ENCODE peak calls at places on chromosome 5, in six cellular contexts. S is cardiac muscle cell, Y is mesothelial cell of epicardium, I is fibroblast of pulmonary artery, D is epithelial cell of esophagus, T is lung. A is an unnamed sample.
A peak's percentile ranks its signal among the peaks of the same experiment; 100 is the strongest.

GRCh38 chr5:129820-130219 is 37.9 kb downstream of the PLEKHG4B start:
- DNase-seq in S (no peak), Y (no peak), I (peak; percentile 11), D (no peak), T (no peak), A (no peak)

GRCh38 chr5:77145666-77146065 is 58.6 kb upstream of the ZBED3 start:
- DNase-seq in S (no peak), Y (no peak), I (peak; percentile 60), D (peak; percentile 50), T (no peak), A (no peak)

GRCh38 chr5:151357792-151358191 is 10.4 kb upstream of the SLC36A2 start:
- DNase-seq in S (no peak), Y (no peak), I (no peak), D (peak; percentile 35), T (no peak), A (no peak)

GRCh38 chr5:158599132-158599531 is 500.6 kb downstream of the EBF1 start:
- DNase-seq in S (no peak), Y (no peak), I (peak; percentile 19), D (peak; percentile 24), T (no peak), A (peak; percentile 26)

GRCh38 chr5:144139586-144139985 is 30.9 kb downstream of the YIPF5 start:
- DNase-seq in S (no peak), Y (no peak), I (peak; percentile 33), D (no peak), T (no peak), A (no peak)

GRCh38 chr5:54673523-54674225 is 156.1 kb downstream of the SNX18 start:
- DNase-seq in S (peak; percentile 40), Y (no peak), I (peak; percentile 81), D (no peak), T (peak; percentile 71), A (no peak)

GRCh38 chr5:121366515-121366914 is 485.2 kb upstream of the FTMT start:
- DNase-seq in S (no peak), Y (no peak), I (peak; percentile 28), D (peak; percentile 76), T (no peak), A (peak; percentile 10)

GRCh38 chr5:110377411-110378392 is 348.8 kb downstream of the TMEM232 start:
- DNase-seq in S (peak; percentile 12), Y (no peak), I (no peak), D (peak; percentile 27), T (no peak), A (peak; percentile 75)

GRCh38 chr5:17203329-17204132 is 13.9 kb upstream of the BASP1 start:
- DNase-seq in S (peak; percentile 73), Y (no peak), I (peak; percentile 88), D (peak; percentile 82), T (no peak), A (no peak)

GRCh38 chr5:74851026-74851425 is 15.2 kb downstream of the FAM169A start:
- DNase-seq in S (no peak), Y (no peak), I (no peak), D (no peak), T (no peak), A (no peak)

GRCh38 chr5:63603996-63604395 is 358.2 kb downstream of the HTR1A start:
- DNase-seq in S (no peak), Y (no peak), I (no peak), D (no peak), T (no peak), A (no peak)

GRCh38 chr5:176803027-176803942 is 7.1 kb upstream of the UNC5A start:
- DNase-seq in S (no peak), Y (no peak), I (no peak), D (no peak), T (no peak), A (no peak)

GRCh38 chr5:102229685-102230084 is 66.4 kb downstream of the SLCO4C1 start:
- DNase-seq in S (no peak), Y (no peak), I (no peak), D (no peak), T (no peak), A (no peak)

GRCh38 chr5:168699002-168699401 is 119.8 kb upstream of the PANK3 start:
- DNase-seq in S (no peak), Y (no peak), I (no peak), D (no peak), T (no peak), A (no peak)

GRCh38 chr5:140239939-140240700 is 62.8 kb downstream of the PFDN1 start:
- DNase-seq in S (peak; percentile 79), Y (peak; percentile 52), I (peak; percentile 73), D (peak; percentile 73), T (peak; percentile 68), A (no peak)

GRCh38 chr5:125064610-125065009 is 318.2 kb upstream of the ZNF608 start:
- DNase-seq in S (no peak), Y (no peak), I (no peak), D (no peak), T (no peak), A (no peak)

GRCh38 chr5:181189962-181190710 is 14.9 kb downstream of the TRIM7 start:
- DNase-seq in S (peak; percentile 56), Y (no peak), I (no peak), D (no peak), T (no peak), A (no peak)

DNA sequence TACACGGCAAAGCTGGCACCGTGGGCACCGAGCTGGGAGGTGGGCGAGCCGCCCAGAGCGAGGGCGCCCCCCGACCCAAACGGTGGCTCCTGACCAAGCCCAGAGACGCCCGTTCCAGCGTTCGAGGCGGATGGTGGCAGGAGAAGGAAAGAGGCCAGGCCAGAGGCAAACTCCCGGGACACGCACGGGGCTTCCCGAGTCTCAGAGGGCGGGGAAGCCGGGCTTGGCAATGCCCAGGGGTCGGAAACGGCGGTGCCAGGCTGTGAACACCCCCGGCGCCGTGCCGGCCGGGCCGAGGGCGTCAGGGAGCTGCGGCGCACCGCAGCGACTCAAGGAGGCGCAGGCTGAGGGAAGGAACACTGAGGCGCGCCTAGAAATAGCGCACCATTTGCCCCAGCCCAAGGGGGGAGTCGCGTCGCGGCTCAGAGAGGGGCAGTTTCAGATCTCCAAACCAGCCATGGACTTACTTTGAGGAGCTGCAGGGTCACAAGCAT is 397 bp downstream of the SPRY4 start:
- DNase-seq in S (no peak), Y (peak; percentile 34), I (no peak), D (no peak), T (no peak), A (no peak)
- TF ChIP-seq CTCF in S (peak; percentile 38), Y (no peak), I (peak; percentile 19), D (no peak), T (no peak), A (no peak)

GRCh38 chr5:14211818-14212799 is 69.0 kb downstream of the TRIO start:
- DNase-seq in S (no peak), Y (no peak), I (no peak), D (no peak), T (no peak), A (no peak)
- TF ChIP-seq CTCF in S (no peak), Y (no peak), I (no peak), D (no peak), T (no peak), A (no peak)

DNA sequence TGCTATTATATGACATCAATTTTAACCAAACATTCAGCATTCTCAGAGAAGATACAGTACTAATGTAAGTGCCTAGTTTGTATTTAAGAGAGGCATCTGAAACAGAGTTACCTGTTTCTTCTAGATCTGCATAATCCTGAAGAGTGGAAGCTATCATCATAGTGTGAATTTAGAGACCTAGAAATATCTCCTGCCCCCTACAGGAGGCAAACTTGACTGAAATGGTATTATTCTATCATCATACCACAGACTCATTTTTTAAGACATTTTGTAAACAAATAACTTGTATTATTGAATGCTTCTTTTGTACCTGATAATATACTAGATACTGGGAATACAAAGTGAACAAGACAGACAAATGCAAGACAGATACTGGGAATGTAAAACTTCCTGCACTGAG is 216.8 kb upstream of the RPS23 start:
- DNase-seq in S (no peak), Y (no peak), I (peak; percentile 34), D (peak; percentile 33), T (no peak), A (no peak)
- TF ChIP-seq CTCF in S (peak; percentile 49), Y (no peak), I (peak; percentile 53), D (peak; percentile 22), T (no peak), A (peak; percentile 26)

GRCh38 chr5:173235499-173236394 is 741 bp upstream of the NKX2-5 start:
- DNase-seq in S (peak; percentile 60), Y (no peak), I (no peak), D (no peak), T (no peak), A (no peak)
- TF ChIP-seq CTCF in S (no peak), Y (no peak), I (no peak), D (no peak), T (no peak), A (no peak)

GRCh38 chr5:170813231-170813630 is 29.7 kb downstream of the GABRP start:
- DNase-seq in S (no peak), Y (no peak), I (no peak), D (no peak), T (no peak), A (no peak)

GRCh38 chr5:170805666-170806065 is 22.1 kb downstream of the GABRP start:
- DNase-seq in S (no peak), Y (no peak), I (no peak), D (no peak), T (no peak), A (no peak)

GRCh38 chr5:170811719-170812118 is 28.2 kb downstream of the GABRP start:
- DNase-seq in S (no peak), Y (no peak), I (no peak), D (no peak), T (no peak), A (no peak)

DNA sequence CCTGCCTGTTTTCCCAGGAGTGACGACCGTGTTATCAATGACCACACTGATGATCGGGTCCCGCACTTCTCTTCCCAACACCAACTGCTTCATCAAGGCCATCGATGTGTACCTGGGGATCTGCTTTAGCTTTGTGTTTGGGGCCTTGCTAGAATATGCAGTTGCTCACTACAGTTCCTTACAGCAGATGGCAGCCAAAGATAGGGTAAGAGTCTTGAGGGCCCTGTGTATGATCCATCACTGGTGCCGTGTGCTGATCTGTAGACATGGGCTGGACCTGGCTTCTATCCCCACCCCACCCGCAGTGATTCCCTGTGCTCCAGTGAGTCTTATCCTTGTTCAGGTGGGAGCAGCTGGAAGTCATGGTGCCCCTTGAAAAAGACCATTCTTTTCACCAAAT is 26.0 kb downstream of the GABRP start:
- DNase-seq in S (peak; percentile 27), Y (no peak), I (peak; percentile 72), D (peak; percentile 77), T (no peak), A (no peak)
- TF ChIP-seq CTCF in S (peak; percentile 57), Y (no peak), I (peak; percentile 56), D (peak; percentile 67), T (peak; percentile 16), A (peak; percentile 40)

DNA sequence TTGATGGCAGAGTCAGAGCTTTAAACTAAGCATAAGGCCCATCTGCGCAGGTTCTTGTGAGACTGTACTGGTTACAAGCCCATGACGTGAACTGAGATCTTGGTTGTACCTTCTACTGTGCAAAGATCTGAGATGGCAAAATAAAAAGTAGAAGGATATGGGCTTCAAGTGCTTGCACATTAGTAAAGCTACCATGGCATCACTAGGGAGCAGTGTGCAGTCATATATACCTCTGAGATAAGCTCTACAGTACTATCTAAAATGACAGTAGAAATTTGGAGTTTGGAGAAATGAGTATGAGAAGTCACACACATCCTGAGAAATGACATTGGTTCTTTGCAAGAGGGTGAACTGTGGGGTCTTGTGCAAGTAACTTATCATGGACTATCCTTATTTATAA is 408.2 kb upstream of the PRR16 start:
- DNase-seq in S (peak; percentile 11), Y (no peak), I (peak; percentile 79), D (peak; percentile 57), T (no peak), A (peak; percentile 2)
- TF ChIP-seq CTCF in S (peak; percentile 55), Y (no peak), I (peak; percentile 57), D (peak; percentile 49), T (no peak), A (peak; percentile 8)